ENCODE peak calls at places on chromosome 18, in five cellular contexts. P, C, H, L and K are unnamed samples.

GRCh38 chr18:27847412-27847811 is 329.5 kb downstream of the CDH2 start:
- DNase-seq in P (peak; percentile 24), H (no peak), L (no peak), C (no peak), K (no peak)

GRCh38 chr18:49519041-49519971 is 32.3 kb upstream of the C18orf32 start:
- DNase-seq in L (no peak), H (no peak), P (no peak), C (no peak), K (no peak)

GRCh38 chr18:23740105-23740830 is 51.0 kb downstream of the LAMA3 start:
- DNase-seq in L (no peak), C (no peak), H (no peak), P (no peak), K (no peak)

GRCh38 chr18:46336278-46337205 is 232.4 kb downstream of the HAUS1 start:
- DNase-seq in L (no peak), P (no peak), H (no peak), C (no peak), K (no peak)

GRCh38 chr18:68316636-68317035 is 398.3 kb downstream of the TMX3 start:
- DNase-seq in H (no peak), P (no peak), L (no peak), C (no peak), K (no peak)

GRCh38 chr18:74694436-74694835 is 96.8 kb downstream of the ZNF407 start:
- DNase-seq in C (no peak), L (no peak), H (no peak), P (no peak), K (no peak)

GRCh38 chr18:7941533-7941932 is 374.4 kb downstream of the PTPRM start:
- DNase-seq in C (no peak), P (no peak), L (no peak), H (no peak), K (no peak)

GRCh38 chr18:79819951-79820351 is 22.2 kb downstream of the KCNG2 start:
- DNase-seq in L (no peak), P (no peak), C (no peak), H (peak; percentile 96), K (no peak)

GRCh38 chr18:6406075-6406909 is 8.4 kb downstream of the L3MBTL4 start:
- DNase-seq in C (no peak), P (peak; percentile 35), L (no peak), H (no peak), K (no peak)

DNA sequence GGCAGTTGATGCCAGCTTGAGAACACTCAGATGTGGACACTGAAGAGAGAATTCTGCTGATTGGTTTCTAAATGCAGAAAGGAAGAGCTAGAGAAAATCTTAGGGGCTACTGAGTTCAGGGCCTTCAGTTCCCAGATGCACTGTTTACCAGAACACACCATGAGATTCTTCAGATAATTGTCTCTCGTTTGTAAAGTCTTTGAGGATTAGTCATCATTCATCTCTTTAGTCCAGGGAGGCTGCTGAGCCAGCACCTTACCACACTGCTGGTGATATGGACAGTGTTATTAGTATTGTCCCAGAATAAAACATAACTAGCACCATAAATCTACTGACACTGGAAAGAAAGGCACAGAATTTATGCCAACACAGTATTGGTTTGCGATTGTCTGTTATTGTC is 690.8 kb upstream of the CELF4 start:
- DNase-seq in C (no peak), P (no peak), H (no peak), L (no peak), K (no peak)
- H3K4me1 ChIP-seq in C (no peaks in the 10 kb centered on the region), P (no peaks in the 10 kb centered on the region), H (no peaks in the 10 kb centered on the region), L (no peaks in the 10 kb centered on the region), K (no peaks in the 10 kb centered on the region)

GRCh38 chr18:57806891-57807280 is 3.8 kb upstream of the ATP8B1 start:
- DNase-seq in C (no peak), H (no peak), L (no peak), P (no peak), K (no peak)
- H3K4me3 ChIP-seq in C (no peak overlapping the region), H (no peak overlapping the region), L (no peak overlapping the region), P (no peak overlapping the region), K (no peak overlapping the region)

GRCh38 chr18:76684265-76684664 is 138.1 kb upstream of the ZNF236 start:
- DNase-seq in H (no peak), L (no peak), P (no peak), C (no peak), K (no peak)

GRCh38 chr18:76686737-76687231 is 135.6 kb upstream of the ZNF236 start:
- DNase-seq in H (peak; percentile 82), P (peak; percentile 75), C (no peak), L (no peak), K (peak; percentile 23)

GRCh38 chr18:76685860-76686259 is 136.5 kb upstream of the ZNF236 start:
- DNase-seq in C (no peak), L (no peak), P (no peak), H (no peak), K (no peak)

GRCh38 chr18:76687271-76688006 is 134.9 kb upstream of the ZNF236 start:
- DNase-seq in H (no peak), C (no peak), P (peak; percentile 55), L (no peak), K (no peak)

DNA sequence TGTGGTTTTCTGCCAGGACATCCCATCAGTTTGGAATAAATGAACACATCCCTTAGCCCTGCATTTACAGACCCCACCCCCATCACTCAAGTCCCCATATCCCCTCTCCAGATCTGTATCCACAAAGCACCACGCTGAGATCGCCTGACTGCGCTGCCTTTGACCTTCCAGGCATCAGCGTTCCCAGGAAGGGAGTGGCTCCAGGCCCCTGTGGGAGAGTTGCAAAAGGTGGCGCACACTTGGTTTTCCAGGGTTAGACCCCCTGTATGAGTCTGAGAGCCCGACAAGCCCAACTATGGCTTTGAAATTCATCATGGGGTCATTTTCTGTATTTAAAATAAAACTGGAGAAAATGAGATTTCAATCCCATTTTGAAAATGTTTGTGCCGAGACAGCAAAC is 137.0 kb upstream of the ZNF236 start:
- DNase-seq in L (no peak), P (no peak), H (no peak), C (no peak), K (no peak)
- H3K27ac ChIP-seq in L (no peak overlapping the region), P (no peak overlapping the region), H (no peak overlapping the region), C (no peak overlapping the region), K (no peak overlapping the region)

GRCh38 chr18:58544616-58545337 is 84.1 kb downstream of the ALPK2 start:
- DNase-seq in C (no peak), H (no peak), P (no peak), L (no peak), K (no peak)
- H3K4me1 ChIP-seq in C (peaks cover 24% of the 10 kb centered on the region), H (peaks cover 19% of the 10 kb centered on the region), P (peaks cover 20% of the 10 kb centered on the region), L (peaks cover 21% of the 10 kb centered on the region), K (peaks cover 7% of the 10 kb centered on the region)

DNA sequence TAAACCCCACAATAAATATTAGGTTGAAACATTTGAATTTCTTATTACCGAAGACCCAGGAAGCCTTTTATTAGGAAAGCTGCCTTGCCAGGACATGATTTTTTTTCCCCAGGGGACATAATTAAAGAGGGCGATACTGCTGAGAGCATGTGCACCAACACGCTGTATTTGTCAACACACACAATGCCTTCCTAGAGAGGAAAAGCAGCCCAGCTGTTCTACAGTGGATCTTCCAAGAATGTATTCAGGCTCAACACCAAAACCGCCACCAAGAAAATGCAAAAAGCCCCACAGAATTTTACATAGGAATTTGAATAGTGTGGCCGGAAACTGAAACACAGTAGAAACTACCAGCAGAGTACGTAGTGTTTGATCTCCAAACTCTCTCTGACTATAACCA is 320.4 kb downstream of the DLGAP1 start:
- DNase-seq in P (no peak), H (no peak), L (no peak), C (no peak), K (no peak)
- H3K4me3 ChIP-seq in P (no peak overlapping the region), H (no peak overlapping the region), L (no peak overlapping the region), C (no peak overlapping the region), K (no peak overlapping the region)